ENCODE peak calls at places on chromosome X, in nine cellular contexts. Z, W, J, A, Q, V, Y, S and U are unnamed samples.

GRCh38 chrX:54640721-54641120 is 110.7 kb downstream of the GNL3L start:
- DNase-seq in Z (peak; percentile 35), W (no peak), J (no peak), A (peak; percentile 32), Q (no peak), V (peak; percentile 6), Y (no peak), S (no peak), U (no peak)

GRCh38 chrX:47797084-47797483 is 39.6 kb upstream of the ZNF81 start:
- DNase-seq in Z (no peak), W (no peak), J (no peak), A (no peak), Q (no peak), V (no peak), Y (no peak), S (no peak), U (no peak)

GRCh38 chrX:47530054-47530453 is 31.0 kb upstream of the ARAF start:
- DNase-seq in Z (no peak), W (no peak), J (no peak), A (no peak), Q (no peak), V (peak; percentile 42), Y (no peak), S (no peak), U (no peak)

GRCh38 chrX:114450911-114451310 is 133.0 kb upstream of the HTR2C start:
- DNase-seq in Z (no peak), W (no peak), J (no peak), A (no peak), Q (no peak), V (no peak), Y (no peak), S (no peak), U (no peak)

GRCh38 chrX:43882294-43882681 is at the start of gene MAOB:
- DNase-seq in Z (no peak), W (no peak), J (no peak), A (no peak), Q (peak; percentile 8), V (peak; percentile 1), Y (peak; percentile 67), S (no peak), U (peak; percentile 39)

GRCh38 chrX:103404225-103405008 is 28.1 kb downstream of the BEX3 start:
- DNase-seq in Z (peak; percentile 86), W (peak; percentile 91), J (peak; percentile 58), A (peak; percentile 86), Q (peak; percentile 50), V (peak; percentile 22), Y (peak; percentile 51), S (peak; percentile 91), U (peak; percentile 84)

GRCh38 chrX:17042046-17042445 is 95.6 kb downstream of the REPS2 start:
- DNase-seq in Z (no peak), W (no peak), J (no peak), A (no peak), Q (no peak), V (no peak), Y (no peak), S (no peak), U (no peak)

GRCh38 chrX:111886678-111887077 is 10.7 kb downstream of the TRPC5OS start:
- DNase-seq in Z (no peak), W (no peak), J (no peak), A (no peak), Q (no peak), V (no peak), Y (no peak), S (no peak), U (no peak)

GRCh38 chrX:129744881-129745321 is 6.1 kb downstream of the XPNPEP2 start:
- DNase-seq in Z (no peak), W (no peak), J (no peak), A (no peak), Q (no peak), V (no peak), Y (no peak), S (no peak), U (peak; percentile 75)

GRCh38 chrX:57445046-57445445 is 146.8 kb upstream of the ZXDB start:
- DNase-seq in Z (no peak), W (no peak), J (no peak), A (no peak), Q (no peak), V (no peak), Y (no peak), S (no peak), U (no peak)

GRCh38 chrX:41145920-41146608 is 60.8 kb downstream of the USP9X start:
- DNase-seq in Z (peak; percentile 90), W (peak; percentile 92), J (no peak), A (peak; percentile 57), Q (no peak), V (peak; percentile 27), Y (no peak), S (no peak), U (no peak)

GRCh38 chrX:138709886-138710285 is 1.6 kb downstream of the FGF13 start:
- DNase-seq in Z (peak; percentile 4), W (no peak), J (no peak), A (no peak), Q (no peak), V (no peak), Y (no peak), S (no peak), U (no peak)

GRCh38 chrX:138708268-138708667 is 3.2 kb downstream of the FGF13 start:
- DNase-seq in Z (no peak), W (no peak), J (no peak), A (no peak), Q (no peak), V (no peak), Y (no peak), S (no peak), U (no peak)

GRCh38 chrX:138710311-138710791 is 1.2 kb downstream of the FGF13 start:
- DNase-seq in Z (no peak), W (no peak), J (no peak), A (no peak), Q (peak; percentile 3), V (no peak), Y (peak; percentile 35), S (no peak), U (no peak)

GRCh38 chrX:138710866-138711331 is 618 bp downstream of the FGF13 start:
- DNase-seq in Z (no peak), W (no peak), J (no peak), A (no peak), Q (peak; percentile 22), V (no peak), Y (peak; percentile 63), S (no peak), U (no peak)

GRCh38 chrX:138711399-138712347 is at the start of gene FGF13:
- DNase-seq in Z (peak; percentile 4), W (no peak), J (no peak), A (no peak), Q (peak; percentile 50), V (peak; percentile 12), Y (peak; percentile 64), S (no peak), U (peak; percentile 3)
- TF ChIP-seq CTCF in Z (peak; percentile 27), W (no peak), J (peak; percentile 24), A (no peak), Q (peak; percentile 63), V (peak; percentile 9), Y (no peak), S (peak; percentile 45), U (no peak)

GRCh38 chrX:35726176-35726575 is 72.0 kb upstream of the MAGEB16 start:
- DNase-seq in Z (peak; percentile 13), W (peak; percentile 3), J (no peak), A (no peak), Q (no peak), V (peak; percentile 14), Y (no peak), S (no peak), U (no peak)
- TF ChIP-seq CTCF in Z (peak; percentile 26), W (peak; percentile 36), J (peak; percentile 22), A (no peak), Q (peak; percentile 34), V (no peak), Y (no peak), S (no peak), U (no peak)

GRCh38 chrX:150211988-150212387 is 151.1 kb upstream of the MAMLD1 start:
- DNase-seq in Z (peak; percentile 13), W (peak; percentile 74), J (no peak), A (no peak), Q (no peak), V (no peak), Y (no peak), S (no peak), U (no peak)

GRCh38 chrX:150213481-150214030 is 149.6 kb upstream of the MAMLD1 start:
- DNase-seq in Z (no peak), W (no peak), J (no peak), A (no peak), Q (no peak), V (no peak), Y (no peak), S (no peak), U (no peak)

GRCh38 chrX:150212672-150213480 is 150.2 kb upstream of the MAMLD1 start:
- DNase-seq in Z (peak; percentile 12), W (peak; percentile 52), J (no peak), A (no peak), Q (no peak), V (no peak), Y (no peak), S (no peak), U (no peak)

GRCh38 chrX:150219374-150220185 is 143.5 kb upstream of the MAMLD1 start:
- DNase-seq in Z (peak; percentile 34), W (peak; percentile 48), J (peak; percentile 70), A (no peak), Q (no peak), V (no peak), Y (no peak), S (no peak), U (peak; percentile 9)

GRCh38 chrX:150216716-150217115 is 146.4 kb upstream of the MAMLD1 start:
- DNase-seq in Z (no peak), W (no peak), J (no peak), A (no peak), Q (no peak), V (no peak), Y (no peak), S (no peak), U (no peak)
- TF ChIP-seq CTCF in Z (no peak), W (no peak), J (no peak), A (no peak), Q (no peak), V (no peak), Y (no peak), S (no peak), U (no peak)

GRCh38 chrX:19687395-19687794 is 172.1 kb upstream of the MAP3K15 start:
- DNase-seq in Z (no peak), W (no peak), J (no peak), A (no peak), Q (no peak), V (no peak), Y (no peak), S (no peak), U (no peak)
- TF ChIP-seq CTCF in Z (no peak), W (no peak), J (no peak), A (no peak), Q (no peak), V (no peak), Y (no peak), S (no peak), U (no peak)

GRCh38 chrX:70436380-70436779 is 8.3 kb upstream of the DLG3 start:
- DNase-seq in Z (no peak), W (no peak), J (no peak), A (no peak), Q (peak; percentile 33), V (peak; percentile 52), Y (no peak), S (no peak), U (peak; percentile 49)
- TF ChIP-seq CTCF in Z (peak; percentile 17), W (no peak), J (no peak), A (no peak), Q (peak; percentile 37), V (no peak), Y (no peak), S (no peak), U (no peak)